ENCODE peak calls at places on chromosomes 1 and 21, in eight cellular contexts. I is fibroblast of lung, G is GM13977, M is A549, V is mucosa of descending colon, C is tibial nerve, K is fibroblast of the aortic adventitia, U is astrocyte. H is an unnamed sample.

GRCh38 chr1:221741364-221741970 is 422 bp downstream of the DUSP10 start:
- DNase-seq in C (peak), U (no peak), M (no peak), V (peak), I (no peak), K (no peak), G (peak), H (peak)

GRCh38 chr1:182709225-182709764 is 24.9 kb upstream of the RGS8 start:
- DNase-seq in I (no peak), V (no peak), U (no peak), G (no peak), K (no peak), M (no peak), C (no peak), H (no peak)

GRCh38 chr1:233605205-233605604 is 8.7 kb upstream of the KCNK1 start:
- DNase-seq in V (no peak), K (no peak), M (no peak), U (no peak), I (no peak), C (no peak), G (no peak), H (no peak)

GRCh38 chr1:52191395-52191965 is 49.6 kb downstream of the ZFYVE9 start:
- DNase-seq in K (peak), C (no peak), G (no peak), I (no peak), V (no peak), U (peak), M (no peak), H (no peak)

GRCh38 chr1:107993920-107994319 is 28.9 kb upstream of the VAV3 start:
- DNase-seq in I (no peak), M (no peak), V (no peak), C (no peak), K (no peak), G (no peak), U (no peak), H (no peak)

GRCh38 chr1:180842890-180843289 is 69.8 kb upstream of the KIAA1614 start:
- DNase-seq in U (peak), M (no peak), V (no peak), K (no peak), C (no peak), G (no peak), I (peak), H (no peak)

GRCh38 chr1:199313444-199313843 is 674.6 kb downstream of the PTPRC start:
- DNase-seq in V (no peak), C (no peak), G (no peak), K (peak), I (no peak), M (no peak), U (no peak), H (no peak)

GRCh38 chr1:184617433-184618029 is 137.1 kb downstream of the EDEM3 start:
- DNase-seq in V (no peak), I (no peak), U (no peak), M (no peak), G (no peak), C (no peak), K (no peak), H (no peak)

GRCh38 chr1:163320891-163321290 is 863 bp upstream of the NUF2 start:
- DNase-seq in I (no peak), K (no peak), M (no peak), U (no peak), G (no peak), C (no peak), V (no peak), H (no peak)

GRCh38 chr1:212186427-212187207 is 98.6 kb upstream of the PPP2R5A start:
- DNase-seq in G (peak), U (no peak), I (no peak), V (no peak), C (no peak), K (peak), M (no peak), H (no peak)

GRCh38 chr1:98044766-98045165 is 123.9 kb upstream of the DPYD start:
- DNase-seq in K (no peak), I (no peak), U (no peak), C (no peak), V (no peak), G (no peak), M (no peak), H (no peak)

GRCh38 chr1:70462611-70463010 is 51.5 kb downstream of the CTH start:
- DNase-seq in C (no peak), I (no peak), U (no peak), K (peak), M (no peak), G (no peak), V (no peak), H (no peak)

GRCh38 chr1:110188116-110188618 is 21.9 kb upstream of the KCNC4 start:
- DNase-seq in M (no peak), G (no peak), U (no peak), I (no peak), V (no peak), C (no peak), K (peak), H (peak)

GRCh38 chr1:35591211-35591610 is 18.1 kb downstream of the TFAP2E start:
- DNase-seq in U (no peak), C (no peak), K (no peak), I (no peak), M (no peak), G (no peak), V (no peak), H (no peak)

GRCh38 chr1:218882454-218882853 is 291.2 kb upstream of the LYPLAL1 start:
- DNase-seq in V (no peak), K (no peak), U (no peak), G (no peak), M (no peak), C (no peak), I (no peak), H (no peak)

GRCh38 chr1:156703336-156703735 is 2.0 kb downstream of the CRABP2 start:
- DNase-seq in I (no peak), C (no peak), U (no peak), K (no peak), G (no peak), V (no peak), M (no peak), H (no peak)

GRCh38 chr1:224183591-224184312 is 712 bp downstream of the DEGS1 start:
- DNase-seq in M (peak), G (peak), V (peak), U (peak), C (peak), I (peak), K (peak), H (peak)
- TF ChIP-seq CTCF in M (peak), G (peak), V (no peak), U (no peak), C (no peak), I (no peak), K (no peak), H (no peak)

GRCh38 chr21:27759091-27759659 is 792.3 kb upstream of the ADAMTS5 start:
- DNase-seq in K (no peak), G (no peak), I (no peak), V (peak), M (no peak), U (no peak), C (no peak), H (no peak)

GRCh38 chr21:27756191-27756590 is 789.3 kb upstream of the ADAMTS5 start:
- DNase-seq in G (no peak), I (no peak), M (no peak), C (no peak), V (no peak), U (no peak), K (peak), H (no peak)

GRCh38 chr21:27761623-27762022 is 794.7 kb upstream of the ADAMTS5 start:
- DNase-seq in G (no peak), I (no peak), K (peak), M (no peak), U (no peak), C (no peak), V (no peak), H (no peak)

GRCh38 chr21:27764056-27764455 is 797.2 kb upstream of the ADAMTS5 start:
- DNase-seq in I (peak), C (no peak), G (no peak), M (no peak), V (no peak), K (no peak), U (no peak), H (no peak)

GRCh38 chr21:27759820-27760219 is 792.9 kb upstream of the ADAMTS5 start:
- DNase-seq in G (no peak), M (no peak), U (no peak), I (no peak), C (no peak), V (no peak), K (peak), H (no peak)
- TF ChIP-seq CTCF in G (no peak), M (no peak), U (no peak), I (no peak), C (no peak), V (no peak), K (no peak), H (no peak)

GRCh38 chr1:37487619-37487984 is 13.2 kb downstream of the ZC3H12A start:
- DNase-seq in U (no peak), K (no peak), I (no peak), C (no peak), G (no peak), M (no peak), V (no peak), H (no peak)
- TF ChIP-seq CTCF in U (no peak), K (no peak), I (no peak), C (no peak), G (no peak), M (peak), V (no peak), H (no peak)

GRCh38 chr1:16043950-16044349 is 368 bp downstream of the CLCNKB start:
- DNase-seq in V (no peak), C (no peak), I (no peak), U (no peak), G (no peak), K (no peak), M (no peak), H (no peak)

GRCh38 chr1:16038620-16038912 is 5.0 kb upstream of the CLCNKB start:
- DNase-seq in V (no peak), U (no peak), M (no peak), K (no peak), C (no peak), I (no peak), G (no peak), H (no peak)

GRCh38 chr1:16043521-16043920 is at the start of gene CLCNKB:
- DNase-seq in K (no peak), V (peak), C (no peak), G (no peak), I (no peak), M (no peak), U (no peak), H (no peak)

GRCh38 chr1:16041200-16041599 is 2.4 kb upstream of the CLCNKB start:
- DNase-seq in I (no peak), M (no peak), G (no peak), U (no peak), K (no peak), C (no peak), V (no peak), H (no peak)

GRCh38 chr1:16042096-16042495 is 1.5 kb upstream of the CLCNKB start:
- DNase-seq in M (no peak), I (no peak), U (no peak), K (no peak), C (no peak), V (no peak), G (no peak), H (no peak)
- TF ChIP-seq CTCF in M (no peak), I (no peak), U (no peak), K (no peak), C (no peak), V (no peak), G (peak), H (no peak)

DNA sequence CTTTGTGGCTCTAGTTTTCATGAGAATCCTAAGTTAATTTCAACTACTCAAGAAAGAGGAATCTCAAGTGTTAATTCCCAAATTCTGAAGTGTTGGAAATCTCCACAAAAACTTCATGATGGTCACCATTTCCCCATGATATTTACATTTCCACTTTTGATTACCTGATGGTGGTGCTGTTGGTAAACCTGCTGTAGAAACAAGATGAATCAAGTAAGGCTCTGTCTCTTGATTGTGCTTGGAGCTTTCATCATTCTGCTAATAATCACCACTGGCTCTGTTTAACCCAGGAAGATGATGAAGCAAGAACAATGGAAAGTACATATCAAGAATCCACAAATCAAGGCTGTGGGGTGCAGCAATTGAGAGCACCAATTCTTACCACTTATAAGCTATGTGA is 77.8 kb downstream of the C4BPA start:
- DNase-seq in I (no peak), M (peak), C (no peak), V (no peak), K (peak), G (no peak), U (no peak), H (no peak)
- TF ChIP-seq CTCF in I (no peak), M (peak), C (no peak), V (no peak), K (no peak), G (peak), U (no peak), H (peak)

GRCh38 chr1:162271972-162272371 is 104.7 kb downstream of the SPATA46 start:
- DNase-seq in I (no peak), M (no peak), U (no peak), V (no peak), G (no peak), C (no peak), K (no peak), H (no peak)

GRCh38 chr1:162279099-162279498 is 97.6 kb downstream of the SPATA46 start:
- DNase-seq in M (no peak), I (no peak), U (no peak), G (no peak), K (no peak), V (no peak), C (no peak), H (no peak)

GRCh38 chr1:162275622-162276175 is 101.0 kb downstream of the SPATA46 start:
- DNase-seq in V (no peak), C (no peak), I (no peak), G (no peak), K (no peak), M (no peak), U (no peak), H (no peak)

DNA sequence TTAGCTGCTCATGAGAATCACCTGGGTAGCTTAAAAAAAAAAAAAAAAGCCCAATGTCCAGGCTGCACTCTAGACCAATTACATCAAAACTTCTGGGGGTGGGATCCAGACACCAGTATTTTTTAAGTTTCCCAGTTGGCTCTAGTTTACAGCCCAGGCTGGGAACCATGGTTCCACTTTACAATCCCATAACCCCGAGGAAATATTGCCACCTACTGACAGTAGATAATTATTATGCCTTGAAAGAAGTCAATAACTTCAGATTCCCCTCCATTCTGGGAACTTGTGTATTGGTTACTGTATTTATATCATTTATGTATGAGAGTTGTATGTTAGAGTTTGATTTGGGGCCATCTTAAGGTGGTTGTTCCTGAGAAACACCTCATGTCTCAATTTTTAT is 100.2 kb downstream of the SPATA46 start:
- DNase-seq in U (no peak), V (no peak), C (no peak), K (peak), I (peak), M (peak), G (peak), H (no peak)
- TF ChIP-seq CTCF in U (peak), V (no peak), C (peak), K (peak), I (peak), M (peak), G (peak), H (peak)

GRCh38 chr1:33377750-33378149 is 53.1 kb downstream of the PHC2 start:
- DNase-seq in I (peak), U (peak), G (no peak), K (peak), C (no peak), V (no peak), M (no peak), H (no peak)

GRCh38 chr1:33380811-33381210 is 50.1 kb downstream of the PHC2 start:
- DNase-seq in U (no peak), V (no peak), K (no peak), G (no peak), I (no peak), M (no peak), C (no peak), H (no peak)

GRCh38 chr1:33379631-33380354 is 51.1 kb downstream of the PHC2 start:
- DNase-seq in I (peak), C (no peak), M (no peak), K (no peak), U (no peak), G (no peak), V (no peak), H (no peak)

GRCh38 chr1:33378524-33378923 is 52.4 kb downstream of the PHC2 start:
- DNase-seq in M (no peak), C (no peak), U (no peak), K (no peak), I (no peak), V (no peak), G (no peak), H (no peak)

DNA sequence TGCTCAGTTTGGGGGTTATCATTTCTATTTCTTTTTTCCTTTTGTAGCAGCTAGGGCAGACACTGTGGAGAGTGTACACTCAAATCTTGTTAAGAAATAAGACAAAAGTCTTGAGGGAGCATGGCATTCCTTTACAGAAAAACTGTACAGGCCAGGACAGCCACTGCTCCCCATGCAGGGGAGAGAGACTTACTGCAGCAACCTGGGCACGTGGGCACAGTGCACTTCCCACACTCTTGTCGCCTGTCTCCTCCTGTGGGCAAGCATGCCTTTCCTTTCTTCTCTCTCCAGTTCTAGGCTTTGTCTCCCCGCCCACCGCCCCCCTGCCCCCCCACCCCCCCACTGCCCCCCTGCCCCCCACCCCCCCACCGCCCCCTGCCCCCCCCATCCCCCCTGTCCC is 51.9 kb downstream of the PHC2 start:
- DNase-seq in G (no peak), K (no peak), C (no peak), I (no peak), M (no peak), U (no peak), V (no peak), H (no peak)
- TF ChIP-seq CTCF in G (no peak), K (no peak), C (no peak), I (no peak), M (no peak), U (no peak), V (no peak), H (no peak)